ENCODE peak calls at places on chromosomes 6 and 20, in eight cellular contexts. H, Y, T, L, Q, S, F and C are unnamed samples.
A peak's percentile ranks its signal among the peaks of the same experiment; 100 is the strongest.

GRCh38 chr6:6841571-6841970 is 253.1 kb downstream of the LY86 start:
- DNase-seq in F (no peak), Q (no peak), T (no peak), Y (no peak), L (no peak), H (no peak), S (no peak), C (no peak)

GRCh38 chr6:136706431-136706830 is 85.8 kb downstream of the MAP3K5 start:
- DNase-seq in S (no peak), H (no peak), F (no peak), L (no peak), Q (no peak), Y (no peak), T (no peak), C (no peak)

GRCh38 chr6:109139109-109139508 is 43.8 kb downstream of the CEP57L1 start:
- DNase-seq in H (no peak), L (no peak), Q (no peak), T (no peak), F (peak; percentile 72), S (no peak), Y (no peak), C (no peak)

GRCh38 chr6:12483712-12484111 is 193.6 kb downstream of the EDN1 start:
- DNase-seq in F (peak; percentile 62), H (peak; percentile 40), L (no peak), Y (no peak), T (no peak), Q (no peak), S (peak; percentile 72), C (no peak)

GRCh38 chr6:89797317-89797716 is 22.3 kb downstream of the MDN1 start:
- DNase-seq in F (peak; percentile 94), H (no peak), T (no peak), L (no peak), Q (no peak), S (no peak), Y (no peak), C (no peak)

GRCh38 chr6:93562566-93562965 is 143.2 kb upstream of the EPHA7 start:
- DNase-seq in F (peak; percentile 2), Q (no peak), Y (no peak), L (no peak), T (no peak), H (no peak), S (no peak), C (no peak)

GRCh38 chr20:634526-634925 is 18.5 kb downstream of the SRXN1 start:
- DNase-seq in S (no peak), Q (no peak), T (no peak), F (no peak), L (no peak), H (no peak), Y (no peak), C (no peak)

GRCh38 chr6:144379356-144379755 is 94.2 kb downstream of the UTRN start:
- DNase-seq in Y (no peak), T (no peak), H (no peak), L (no peak), S (peak; percentile 44), Q (no peak), F (peak; percentile 20), C (no peak)

GRCh38 chr20:53750827-53751393 is 157.3 kb upstream of the ZNF217 start:
- DNase-seq in S (peak; percentile 80), H (no peak), Q (no peak), F (peak; percentile 77), Y (peak; percentile 23), T (peak; percentile 75), L (peak; percentile 22), C (no peak)

GRCh38 chr6:118281291-118281690 is 266.8 kb upstream of the PLN start:
- DNase-seq in L (no peak), F (no peak), T (no peak), H (no peak), Y (no peak), S (no peak), Q (no peak), C (no peak)

GRCh38 chr20:61797200-61797599 is 268.5 kb downstream of the TAF4 start:
- DNase-seq in T (no peak), Y (no peak), L (no peak), S (no peak), F (no peak), H (no peak), Q (no peak), C (no peak)

GRCh38 chr6:17473554-17473953 is 80.2 kb downstream of the CAP2 start:
- DNase-seq in H (peak; percentile 74), L (no peak), S (no peak), Q (no peak), F (no peak), Y (no peak), T (no peak), C (no peak)

GRCh38 chr6:122452509-122452908 is 19.1 kb downstream of the SERINC1 start:
- DNase-seq in F (no peak), S (no peak), H (no peak), T (no peak), Q (no peak), Y (no peak), L (no peak), C (no peak)
- H3K36me3 ChIP-seq in F (peaks cover 72% of the 10 kb centered on the region), S (peaks cover 99% of the 10 kb centered on the region), H (peaks cover 19% of the 10 kb centered on the region), T (peaks cover 9% of the 10 kb centered on the region), Q (peaks cover 43% of the 10 kb centered on the region), Y (peaks cover 68% of the 10 kb centered on the region), L (peaks cover 68% of the 10 kb centered on the region), C (peaks cover 9% of the 10 kb centered on the region)

GRCh38 chr6:15524736-15525401 is 138.0 kb downstream of the DTNBP1 start:
- DNase-seq in L (no peak), Y (no peak), S (no peak), T (no peak), H (no peak), F (no peak), Q (no peak), C (peak; percentile 65)
- H3K36me3 ChIP-seq in L (peaks cover 15% of the 10 kb centered on the region), Y (no peaks in the 10 kb centered on the region), S (peaks cover 48% of the 10 kb centered on the region), T (no peaks in the 10 kb centered on the region), H (peaks cover 10% of the 10 kb centered on the region), F (peaks cover 13% of the 10 kb centered on the region), Q (peaks cover 19% of the 10 kb centered on the region), C (peaks cover 4% of the 10 kb centered on the region)

DNA sequence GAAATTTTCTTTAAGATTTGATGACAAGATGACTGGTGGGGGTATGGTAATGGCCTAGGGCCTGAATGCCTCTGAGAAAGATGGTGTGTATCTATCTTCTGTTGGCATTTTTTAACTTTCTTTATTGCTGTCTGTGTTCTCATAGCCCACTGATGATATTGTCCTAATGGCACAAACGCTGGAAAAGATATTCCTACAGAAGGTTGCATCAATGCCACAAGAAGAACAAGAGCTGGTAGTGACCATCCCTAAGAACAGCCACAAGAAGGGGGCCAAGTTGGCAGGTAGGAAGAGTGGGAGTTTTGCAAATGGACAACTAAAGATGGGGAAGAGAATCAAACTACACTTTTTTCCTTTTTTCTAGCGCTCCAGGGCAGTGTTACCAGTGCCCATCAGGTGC is 7.5 kb downstream of the BRD2 start:
- DNase-seq in L (no peak), Q (no peak), T (no peak), H (no peak), S (no peak), Y (no peak), F (no peak), C (no peak)
- H3K36me3 ChIP-seq in L (peaks cover 62% of the 10 kb centered on the region), Q (peaks cover 66% of the 10 kb centered on the region), T (peaks cover 11% of the 10 kb centered on the region), H (peaks cover 53% of the 10 kb centered on the region), S (peaks cover 83% of the 10 kb centered on the region), Y (peaks cover 71% of the 10 kb centered on the region), F (peaks cover 63% of the 10 kb centered on the region), C (peaks cover 31% of the 10 kb centered on the region)

GRCh38 chr6:142289687-142290086 is 12.1 kb upstream of the ADGRG6 start:
- DNase-seq in Q (no peak), T (no peak), F (no peak), Y (no peak), S (no peak), H (no peak), L (no peak), C (no peak)

GRCh38 chr6:142290851-142291250 is 11.0 kb upstream of the ADGRG6 start:
- DNase-seq in L (no peak), S (no peak), F (no peak), Y (no peak), T (no peak), Q (no peak), H (no peak), C (no peak)

GRCh38 chr6:142285235-142286087 is 16.3 kb upstream of the ADGRG6 start:
- DNase-seq in L (no peak), H (no peak), F (no peak), Y (no peak), S (no peak), Q (no peak), T (no peak), C (no peak)

GRCh38 chr6:142284419-142284818 is 17.4 kb upstream of the ADGRG6 start:
- DNase-seq in H (no peak), S (no peak), Y (no peak), L (no peak), Q (no peak), F (no peak), T (no peak), C (no peak)

DNA sequence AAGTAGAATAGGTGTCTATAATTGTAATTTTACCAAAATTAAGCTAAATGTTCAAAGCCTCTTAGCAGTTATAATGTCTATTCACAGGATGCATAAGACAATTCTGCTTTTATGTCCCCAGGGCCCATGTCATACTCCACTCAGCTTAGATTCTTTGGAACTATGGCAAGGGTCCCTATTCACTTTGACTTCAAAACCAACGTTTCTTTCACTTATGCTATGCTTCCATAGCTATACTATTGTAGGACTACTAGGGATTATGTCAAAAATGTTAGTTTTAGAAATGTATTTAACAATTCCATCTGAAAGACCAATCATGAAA is 15.8 kb upstream of the ADGRG6 start:
- DNase-seq in Q (no peak), S (no peak), Y (no peak), T (no peak), F (no peak), L (no peak), H (no peak), C (no peak)
- H3K36me3 ChIP-seq in Q (no peaks in the 10 kb centered on the region), S (no peaks in the 10 kb centered on the region), Y (no peaks in the 10 kb centered on the region), T (no peaks in the 10 kb centered on the region), F (no peaks in the 10 kb centered on the region), L (no peaks in the 10 kb centered on the region), H (no peaks in the 10 kb centered on the region), C (no peaks in the 10 kb centered on the region)

DNA sequence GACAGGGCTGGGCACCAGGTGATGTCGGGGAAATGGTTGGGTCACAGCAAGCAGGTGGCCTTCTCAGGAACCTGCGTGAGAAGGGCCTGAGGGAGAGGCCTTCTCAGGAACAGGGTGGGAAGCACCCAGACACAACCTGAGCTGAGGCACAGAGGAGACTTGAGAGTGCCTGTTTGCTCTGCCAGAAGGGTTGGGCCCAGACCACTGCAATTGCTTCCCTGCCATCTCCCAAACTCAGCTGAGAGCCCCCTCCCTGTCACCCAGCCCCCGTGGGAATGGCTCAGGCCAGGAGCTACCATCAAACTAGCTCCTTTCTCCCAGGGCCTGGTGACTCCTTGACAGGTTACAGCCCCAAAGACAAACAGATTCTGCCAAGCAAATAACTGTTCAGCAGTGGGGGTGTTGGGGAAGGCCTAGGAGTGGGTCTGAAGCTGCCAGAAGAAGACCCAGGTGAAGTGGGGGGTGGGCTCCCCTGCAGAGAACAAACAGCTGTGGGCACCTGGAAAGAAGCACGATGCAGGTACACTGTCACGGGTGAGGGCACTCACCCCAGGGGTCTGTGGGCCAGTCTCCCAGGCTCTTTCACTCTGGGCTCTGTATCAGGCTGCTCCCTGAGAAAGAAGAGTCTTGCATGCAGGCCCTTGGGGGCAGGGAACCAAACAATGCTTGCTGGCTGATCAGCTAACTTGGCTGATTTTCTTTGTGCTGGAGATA is 30.4 kb upstream of the SPDEF start:
- DNase-seq in T (no peak), F (no peak), Y (no peak), S (no peak), Q (no peak), L (no peak), H (no peak), C (no peak)
- H3K36me3 ChIP-seq in T (no peaks in the 10 kb centered on the region), F (no peaks in the 10 kb centered on the region), Y (peaks cover 25% of the 10 kb centered on the region), S (peaks cover 34% of the 10 kb centered on the region), Q (no peaks in the 10 kb centered on the region), L (no peaks in the 10 kb centered on the region), H (peaks cover 5% of the 10 kb centered on the region), C (no peaks in the 10 kb centered on the region)